ENCODE peak calls at places on chromosome 5, in four cellular contexts. A is GM12878, U is H1, X is K562. I is an unnamed sample.

GRCh38 chr5:128271859-128272446 is 188.4 kb downstream of the SLC12A2 start:
- DNase-seq in U (no peak), A (no peak), X (no peak), I (peak)

GRCh38 chr5:171579162-171579561 is 159.7 kb downstream of the FGF18 start:
- DNase-seq in X (no peak), A (no peak), U (no peak), I (no peak)

GRCh38 chr5:2738156-2738699 is 13.2 kb downstream of the IRX2 start:
- DNase-seq in X (no peak), A (no peak), U (no peak), I (no peak)

GRCh38 chr5:158513490-158514301 is 586.0 kb downstream of the EBF1 start:
- DNase-seq in X (no peak), U (no peak), A (no peak), I (no peak)

GRCh38 chr5:20678814-20679298 is 690.9 kb upstream of the CDH18 start:
- DNase-seq in U (no peak), A (no peak), X (no peak), I (no peak)

GRCh38 chr5:10552183-10553143 is 11.4 kb upstream of the ANKRD33B start:
- DNase-seq in X (no peak), A (no peak), U (no peak), I (peak)

GRCh38 chr5:159406571-159406970 is 76.3 kb upstream of the IL12B start:
- DNase-seq in A (no peak), U (no peak), X (no peak), I (no peak)

GRCh38 chr5:140311011-140311467 is 8.1 kb upstream of the PFDN1 start:
- DNase-seq in A (no peak), X (peak), U (no peak), I (no peak)

GRCh38 chr5:39650234-39650816 is 225.5 kb upstream of the DAB2 start:
- DNase-seq in X (no peak), U (no peak), A (no peak), I (no peak)

GRCh38 chr5:115033861-115034260 is 135.8 kb downstream of the TRIM36 start:
- DNase-seq in A (no peak), U (peak), X (no peak), I (no peak)

GRCh38 chr5:139689631-139690384 is 41.7 kb downstream of the CXXC5 start:
- DNase-seq in A (no peak), U (no peak), X (peak), I (no peak)

GRCh38 chr5:45772402-45772801 is 76.2 kb upstream of the HCN1 start:
- DNase-seq in U (no peak), X (no peak), A (no peak), I (no peak)

GRCh38 chr5:39432687-39433086 is 7.9 kb upstream of the DAB2 start:
- DNase-seq in A (no peak), U (no peak), X (no peak), I (no peak)

GRCh38 chr5:150298701-150299451 is 3.8 kb downstream of the ARSI start:
- DNase-seq in U (no peak), A (no peak), X (no peak), I (no peak)

GRCh38 chr5:133712562-133712961 is 100.2 kb upstream of the FSTL4 start:
- DNase-seq in X (no peak), U (no peak), A (no peak), I (no peak)

GRCh38 chr5:169216864-169217263 is 84.1 kb downstream of the SLIT3 start:
- DNase-seq in A (no peak), U (no peak), X (no peak), I (no peak)

DNA sequence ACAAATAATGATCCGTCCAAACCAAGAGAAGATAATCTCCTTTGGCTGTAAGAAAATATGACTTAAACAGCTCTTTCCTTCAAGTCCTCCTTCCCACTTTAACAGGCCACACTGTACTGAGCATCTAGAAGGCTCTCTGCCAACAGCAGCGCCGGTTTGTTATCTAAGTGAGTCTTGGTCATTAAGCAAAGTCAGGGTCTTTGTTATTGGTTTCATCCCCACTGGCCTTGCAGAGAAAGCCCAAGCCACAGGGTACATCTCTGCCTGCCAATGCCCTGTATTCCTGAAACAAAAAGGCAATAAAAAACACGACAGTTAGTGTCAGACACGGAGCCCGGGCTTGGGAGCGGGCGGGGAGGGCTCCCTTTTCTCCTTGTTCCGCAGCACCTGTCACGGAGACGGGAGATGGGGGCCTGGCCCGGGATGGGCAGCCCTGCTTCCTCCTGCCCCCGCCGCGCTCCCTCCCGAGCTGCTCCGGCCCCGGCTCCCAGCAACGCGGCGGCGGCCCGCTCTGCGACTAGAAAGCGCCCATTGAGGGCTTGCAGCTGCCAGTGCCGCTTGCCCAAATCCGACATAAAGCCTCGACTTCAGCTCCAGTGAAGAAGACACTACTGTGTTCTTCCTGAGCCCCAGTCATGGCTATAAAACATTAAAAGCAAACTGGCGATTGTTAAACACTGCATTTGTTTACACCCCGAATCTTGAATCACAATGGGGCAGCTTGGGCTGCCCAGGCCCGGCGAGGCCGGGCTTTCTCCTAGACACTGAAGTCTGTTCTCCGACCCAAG is 28.1 kb upstream of the PIK3R1 start:
- DNase-seq in U (peak), X (no peak), A (no peak), I (no peak)
- TF ChIP-seq EGR1 in U (no peak), X (no peak), A (no peak), I (no peak)

DNA sequence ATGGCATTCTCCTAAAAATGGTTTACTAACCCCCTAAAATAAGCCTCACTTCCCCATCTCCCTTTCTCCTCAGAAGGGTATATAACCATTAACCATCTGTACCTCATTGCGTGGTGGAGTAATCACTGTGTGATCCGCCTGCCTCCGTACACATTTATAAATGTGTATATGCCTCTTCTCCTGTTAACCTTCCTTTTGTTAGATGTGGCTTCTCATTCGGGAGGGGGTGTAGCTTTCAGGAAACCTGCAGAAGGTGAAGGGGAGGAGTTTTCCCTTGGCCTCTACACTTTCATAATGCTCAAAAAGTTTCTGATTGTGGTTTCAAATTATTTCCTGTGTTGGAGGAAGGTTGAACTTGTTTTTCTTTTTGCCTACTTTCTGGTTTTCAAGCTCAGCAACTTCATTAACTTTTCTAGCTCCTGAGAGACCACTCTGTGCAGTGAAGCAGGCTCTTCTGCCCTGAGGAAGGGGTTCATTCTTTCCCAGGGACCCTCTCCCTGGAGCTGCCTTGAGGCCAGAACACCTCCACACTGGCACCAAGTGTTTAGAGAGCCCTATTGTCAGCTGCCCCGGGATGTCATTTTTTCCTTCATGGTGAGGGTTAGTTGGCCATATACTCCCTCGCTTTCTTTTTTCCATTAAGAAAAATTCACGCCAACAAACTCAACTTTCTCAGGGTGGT is 46.9 kb downstream of the RASGRF2 start:
- DNase-seq in U (no peak), X (no peak), A (no peak), I (no peak)
- TF ChIP-seq EGR1 in U (no peak), X (no peak), A (no peak), I (no peak)

GRCh38 chr5:6181147-6181729 is 197.1 kb downstream of the MED10 start:
- DNase-seq in A (no peak), U (no peak), X (no peak), I (no peak)

GRCh38 chr5:6182271-6182815 is 196.0 kb downstream of the MED10 start:
- DNase-seq in U (no peak), X (no peak), A (no peak), I (no peak)

GRCh38 chr5:6183391-6184390 is 194.7 kb downstream of the MED10 start:
- DNase-seq in A (no peak), U (no peak), X (no peak), I (no peak)

GRCh38 chr5:6180231-6180872 is 198.0 kb downstream of the MED10 start:
- DNase-seq in X (no peak), A (no peak), U (no peak), I (no peak)

GRCh38 chr5:6181871-6182270 is 196.5 kb downstream of the MED10 start:
- DNase-seq in A (no peak), U (no peak), X (no peak), I (no peak)
- TF ChIP-seq EGR1 in A (no peak), U (no peak), X (no peak), I (no peak)

GRCh38 chr5:17326600-17327037 is 109.2 kb downstream of the BASP1 start:
- DNase-seq in U (no peak), A (no peak), X (no peak), I (no peak)
- TF ChIP-seq EGR1 in U (no peak), A (no peak), X (no peak), I (no peak)